ENCODE peak calls at places on chromosomes 16 and 17, in five cellular contexts. S, B, G, C and E are unnamed samples.

GRCh38 chr16:86245895-86246294 is 264.4 kb upstream of the FOXF1 start:
- DNase-seq in G (no peak), S (no peak), C (no peak), B (no peak), E (no peak)

GRCh38 chr17:47864791-47865216 is 13.8 kb upstream of the SP6 start:
- DNase-seq in C (no peak), B (no peak), S (no peak), G (no peak), E (no peak)

GRCh38 chr16:27736431-27736830 is 186.5 kb downstream of the KATNIP start:
- DNase-seq in B (no peak), S (no peak), G (peak), C (no peak), E (no peak)

GRCh38 chr17:63571632-63572310 is 21.5 kb downstream of the DCAF7 start:
- DNase-seq in C (no peak), B (no peak), S (no peak), G (no peak), E (no peak)

GRCh38 chr16:67741118-67741517 is 22.0 kb upstream of the GFOD2 start:
- DNase-seq in S (no peak), G (no peak), C (no peak), B (no peak), E (no peak)

GRCh38 chr16:48503779-48504178 is 106.2 kb downstream of the N4BP1 start:
- DNase-seq in C (no peak), G (peak), S (no peak), B (peak), E (no peak)

GRCh38 chr16:58306327-58306726 is 11.5 kb upstream of the PRSS54 start:
- DNase-seq in B (no peak), C (peak), S (no peak), G (no peak), E (no peak)

GRCh38 chr17:57440522-57441269 is 184.4 kb downstream of the MSI2 start:
- DNase-seq in S (no peak), C (peak), B (peak), G (peak), E (peak)

GRCh38 chr17:50270430-50271172 is 3.7 kb upstream of the TMEM92 start:
- DNase-seq in C (no peak), G (no peak), B (peak), S (no peak), E (no peak)

GRCh38 chr17:81044428-81044763 is 9.4 kb downstream of the BAIAP2 start:
- DNase-seq in B (no peak), C (no peak), S (no peak), G (no peak), E (no peak)

GRCh38 chr17:81043725-81044427 is 8.9 kb downstream of the BAIAP2 start:
- DNase-seq in G (no peak), S (no peak), B (no peak), C (no peak), E (no peak)

GRCh38 chr17:81044764-81045589 is 10.0 kb downstream of the BAIAP2 start:
- DNase-seq in B (peak), S (no peak), C (no peak), G (peak), E (peak)

GRCh38 chr17:81042606-81043005 is 7.7 kb downstream of the BAIAP2 start:
- DNase-seq in B (no peak), G (no peak), C (no peak), S (no peak), E (no peak)

GRCh38 chr17:81043319-81043724 is 8.4 kb downstream of the BAIAP2 start:
- DNase-seq in G (no peak), B (no peak), S (no peak), C (no peak), E (no peak)
- H3K27ac ChIP-seq in G (no peak), B (peak), S (no peak), C (no peak), E (no peak)

GRCh38 chr17:17866425-17866824 is 29.6 kb upstream of the SREBF1 start:
- DNase-seq in G (no peak), C (no peak), B (no peak), S (no peak), E (no peak)

GRCh38 chr17:17871913-17872312 is 35.1 kb upstream of the SREBF1 start:
- DNase-seq in G (no peak), S (no peak), C (no peak), B (no peak), E (no peak)

GRCh38 chr17:17866897-17867296 is 30.1 kb upstream of the SREBF1 start:
- DNase-seq in G (no peak), S (no peak), B (no peak), C (no peak), E (no peak)

GRCh38 chr17:17870292-17870691 is 33.5 kb upstream of the SREBF1 start:
- DNase-seq in B (no peak), C (no peak), G (no peak), S (no peak), E (no peak)

DNA sequence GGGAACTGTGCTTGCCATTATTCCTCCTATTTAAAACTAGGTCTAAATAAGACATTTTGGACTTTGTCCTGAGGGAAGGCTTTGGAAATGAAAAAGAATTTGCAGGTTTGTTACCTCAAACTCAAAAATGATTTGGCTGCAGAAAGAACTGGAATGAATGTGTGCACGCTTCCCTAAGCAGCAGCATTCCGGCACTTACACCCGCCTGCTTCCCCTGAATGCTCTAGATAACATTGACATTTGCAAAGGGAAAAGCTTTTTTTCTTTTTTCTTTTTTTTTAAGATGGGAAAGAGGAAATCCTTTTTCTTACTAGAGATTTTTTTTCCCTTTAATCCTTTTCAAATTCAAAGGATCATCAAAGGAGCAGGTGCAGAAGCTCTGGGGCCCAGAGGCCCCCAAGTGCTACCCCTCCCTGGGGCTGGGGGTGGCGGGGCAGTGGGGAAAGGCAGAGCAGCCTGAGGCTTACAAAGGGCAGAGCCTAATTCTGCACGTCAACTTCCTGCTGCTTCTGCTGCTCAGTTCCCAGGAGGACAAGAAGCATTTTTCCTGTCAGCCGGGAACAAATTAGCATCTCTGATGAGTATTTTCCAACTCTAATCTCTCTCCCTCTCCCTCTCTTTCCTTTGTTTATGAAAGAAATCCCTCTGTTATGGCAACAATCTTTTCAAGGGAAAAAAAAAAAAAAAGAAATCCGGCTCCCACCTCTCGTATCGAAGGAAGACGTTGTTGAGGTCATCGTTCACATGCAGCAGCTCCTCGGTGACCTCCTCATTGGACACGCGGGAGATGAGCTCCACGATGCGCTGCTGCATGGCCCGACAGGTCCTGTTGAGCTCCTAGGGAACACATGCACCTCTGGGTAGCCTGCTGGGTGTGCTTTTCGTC is 32.1 kb upstream of the SREBF1 start:
- DNase-seq in C (no peak), G (no peak), S (no peak), B (no peak), E (no peak)
- H3K27ac ChIP-seq in C (no peak), G (no peak), S (peak), B (peak), E (no peak)

GRCh38 chr17:73620414-73620813 is 23.8 kb downstream of the SDK2 start:
- DNase-seq in B (no peak), C (no peak), S (no peak), G (no peak), E (no peak)

GRCh38 chr17:73624496-73624988 is 19.7 kb downstream of the SDK2 start:
- DNase-seq in G (no peak), S (no peak), B (no peak), C (no peak), E (no peak)

GRCh38 chr17:73623247-73623646 is 21.0 kb downstream of the SDK2 start:
- DNase-seq in G (no peak), S (no peak), B (no peak), C (no peak), E (no peak)

GRCh38 chr17:73621685-73622084 is 22.6 kb downstream of the SDK2 start:
- DNase-seq in G (no peak), S (no peak), B (no peak), C (no peak), E (no peak)

DNA sequence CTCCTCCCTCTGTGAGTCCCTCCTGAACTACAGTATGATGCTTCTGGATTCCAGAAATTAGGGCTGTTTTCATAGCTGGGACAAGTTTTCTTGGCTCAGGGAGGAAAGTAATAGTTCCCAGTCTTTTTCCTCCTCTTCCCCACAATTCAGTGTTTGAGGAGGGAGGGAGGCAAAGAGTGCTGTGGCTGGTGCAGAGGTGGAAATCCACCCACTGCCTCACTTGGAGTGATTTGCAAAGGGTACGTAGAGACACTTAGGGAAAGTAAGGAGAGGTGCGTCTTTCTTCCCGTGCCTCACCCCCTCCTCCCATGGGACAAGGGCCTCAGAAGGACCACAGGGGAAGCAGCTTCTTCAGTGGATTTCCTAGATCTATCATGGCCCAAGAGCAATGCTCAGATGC is 21.9 kb downstream of the SDK2 start:
- DNase-seq in C (no peak), S (no peak), G (no peak), B (no peak), E (no peak)
- H3K27ac ChIP-seq in C (no peak), S (no peak), G (no peak), B (no peak), E (no peak)

GRCh38 chr17:76382803-76383644 is 1.4 kb upstream of the SPHK1 start:
- DNase-seq in S (no peak), B (no peak), G (peak), C (peak), E (no peak)
- H3K27ac ChIP-seq in S (peak), B (peak), G (peak), C (no peak), E (peak)

GRCh38 chr17:1420163-1420562 is 20.1 kb upstream of the YWHAE start:
- DNase-seq in G (no peak), S (no peak), C (no peak), B (no peak), E (no peak)

GRCh38 chr17:1422907-1423306 is 22.9 kb upstream of the YWHAE start:
- DNase-seq in C (no peak), G (no peak), S (no peak), B (no peak), E (no peak)

GRCh38 chr17:1420981-1421380 is 21.0 kb upstream of the YWHAE start:
- DNase-seq in G (no peak), C (no peak), B (no peak), S (no peak), E (no peak)

GRCh38 chr17:1423456-1424135 is 23.6 kb upstream of the YWHAE start:
- DNase-seq in S (no peak), G (no peak), C (no peak), B (no peak), E (no peak)

GRCh38 chr17:1421470-1421869 is 21.4 kb upstream of the YWHAE start:
- DNase-seq in C (no peak), S (no peak), B (no peak), G (no peak), E (no peak)
- H3K27ac ChIP-seq in C (no peak), S (no peak), B (peak), G (no peak), E (no peak)

DNA sequence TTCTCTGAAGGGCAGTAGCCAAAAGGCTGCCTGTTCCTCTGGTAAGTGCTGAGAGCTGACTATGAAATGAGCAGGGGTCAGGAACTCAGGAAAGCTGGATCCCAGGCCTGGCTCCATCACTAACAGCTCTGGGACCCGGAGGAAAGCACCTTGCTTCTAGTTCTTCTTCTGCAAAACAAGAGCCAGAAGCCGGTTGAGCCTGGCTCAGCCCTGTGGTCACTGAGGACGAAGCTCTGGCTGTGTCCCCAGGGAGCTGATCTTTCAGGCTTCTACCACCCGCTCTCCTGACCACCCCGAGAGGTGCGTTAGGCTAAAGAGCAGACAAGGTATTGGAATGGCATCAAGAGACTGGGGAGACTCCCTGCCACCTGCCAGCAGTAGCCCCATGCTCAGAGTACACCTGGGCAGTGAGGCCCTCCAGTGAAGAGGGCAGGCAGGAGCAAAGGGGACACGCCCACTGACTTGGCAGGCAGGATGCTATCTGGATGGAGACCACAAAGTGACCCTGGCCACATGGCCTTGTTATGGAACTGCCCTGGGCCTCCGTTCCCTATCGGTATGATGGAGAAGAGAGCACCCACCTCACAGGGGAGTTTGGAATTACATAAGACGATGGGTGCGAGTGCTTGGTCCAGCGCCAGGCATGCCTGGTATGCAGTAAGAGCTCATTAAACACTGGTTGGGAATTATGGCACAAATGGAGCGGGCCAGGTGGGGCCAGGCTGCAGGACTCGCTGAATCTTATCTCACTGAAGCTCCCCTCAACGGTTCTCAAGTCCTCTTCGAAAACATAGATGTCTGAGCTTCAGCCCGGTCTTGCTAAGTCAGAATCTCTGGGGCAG is 61.4 kb downstream of the COG7 start:
- DNase-seq in G (peak), C (no peak), B (no peak), S (no peak), E (no peak)
- H3K27ac ChIP-seq in G (no peak), C (no peak), B (no peak), S (no peak), E (no peak)